ENCODE peak calls at places on chromosomes 7 and 10, in four cellular contexts. N is left ventricle myocardium inferior, H is transverse colon, P is OCI-LY7. U is an unnamed sample.

GRCh38 chr10:8520382-8520781 is 465.9 kb downstream of the GATA3 start:
- DNase-seq in P (no peak), H (no peak), N (no peak), U (no peak)

GRCh38 chr7:28748934-28749584 is 209.1 kb downstream of the TRIL start:
- DNase-seq in P (peak; percentile 5), N (no peak), H (no peak), U (no peak)

GRCh38 chr10:98028168-98028770 is 2.2 kb downstream of the CRTAC1 start:
- DNase-seq in P (peak; percentile 72), H (peak; percentile 57), N (peak; percentile 38), U (peak; percentile 14)

GRCh38 chr7:3927446-3928110 is 626.5 kb downstream of the SDK1 start:
- DNase-seq in P (no peak), H (no peak), N (no peak), U (no peak)

GRCh38 chr10:59283456-59284082 is 78.8 kb downstream of the FAM13C start:
- DNase-seq in N (no peak), P (no peak), H (no peak), U (no peak)

GRCh38 chr10:3786295-3786981 is 1.4 kb upstream of the KLF6 start:
- DNase-seq in N (no peak), P (peak; percentile 33), H (peak; percentile 51), U (no peak)

GRCh38 chr10:100828744-100829102 is 83.3 kb downstream of the PAX2 start:
- DNase-seq in P (peak; percentile 15), H (no peak), N (no peak), U (no peak)

GRCh38 chr7:10918093-10918590 is 55.5 kb upstream of the PHF14 start:
- DNase-seq in P (no peak), N (no peak), H (no peak), U (no peak)

GRCh38 chr10:689433-690226 is at the start of gene DIP2C:
- DNase-seq in N (peak; percentile 82), H (peak; percentile 67), P (no peak), U (peak; percentile 69)

GRCh38 chr7:140212100-140212881 is 35.5 kb upstream of the KDM7A start:
- DNase-seq in N (no peak), H (peak; percentile 84), P (no peak), U (no peak)

GRCh38 chr7:22821702-22822485 is 755 bp downstream of the TOMM7 start:
- DNase-seq in N (no peak), P (no peak), H (no peak), U (no peak)

GRCh38 chr10:89332092-89332633 is 4.4 kb downstream of the IFIT3 start:
- DNase-seq in H (no peak), P (peak; percentile 59), N (no peak), U (no peak)

GRCh38 chr7:139620676-139621344 is 97.3 kb downstream of the CLEC2L start:
- DNase-seq in N (no peak), P (peak; percentile 41), H (peak; percentile 49), U (no peak)

GRCh38 chr10:73248259-73248724 is 1.2 kb upstream of the DNAJC9 start:
- DNase-seq in P (peak; percentile 21), H (no peak), N (no peak), U (no peak)

GRCh38 chr10:48976208-48976607 is 36.6 kb upstream of the LRRC18 start:
- DNase-seq in P (peak; percentile 49), N (no peak), H (no peak), U (peak; percentile 14)

GRCh38 chr7:82443801-82444219 is 233 bp upstream of the CACNA2D1 start:
- DNase-seq in N (peak; percentile 88), H (peak; percentile 67), P (no peak), U (peak; percentile 83)

GRCh38 chr10:28331821-28332220 is 29.0 kb upstream of the MPP7 start:
- DNase-seq in P (peak; percentile 16), N (no peak), H (no peak), U (no peak)

GRCh38 chr7:63037242-63037641 is 961.4 kb upstream of the ZNF722 start:
- DNase-seq in H (no peak), P (no peak), N (no peak), U (no peak)

GRCh38 chr7:12053561-12053960 is 157.5 kb upstream of the TMEM106B start:
- DNase-seq in H (no peak), N (no peak), P (no peak), U (no peak)

GRCh38 chr7:106270122-106270977 is 14.4 kb downstream of the NAMPT start:
- DNase-seq in H (no peak), P (no peak), N (no peak), U (no peak)

GRCh38 chr7:22822486-22823141 is at the start of gene TOMM7:
- DNase-seq in P (peak; percentile 98), N (peak; percentile 90), H (peak; percentile 92), U (peak; percentile 81)

GRCh38 chr10:101285093-101285463 is 55.8 kb upstream of the LBX1 start:
- DNase-seq in P (no peak), H (no peak), N (no peak), U (no peak)

GRCh38 chr7:25775570-25775969 is 376.4 kb upstream of the NFE2L3 start:
- DNase-seq in H (no peak), P (no peak), N (no peak), U (no peak)

GRCh38 chr7:1015196-1015595 is 29.1 kb upstream of the GPR146 start:
- DNase-seq in H (no peak), N (no peak), P (no peak), U (no peak)

GRCh38 chr10:7417103-7417623 is 6.3 kb upstream of the SFMBT2 start:
- DNase-seq in N (no peak), P (peak; percentile 61), H (no peak), U (no peak)

GRCh38 chr10:9262770-9263169 is 1208.3 kb downstream of the GATA3 start:
- DNase-seq in P (no peak), N (no peak), H (no peak), U (no peak)

GRCh38 chr7:127250312-127251047 is 2.3 kb downstream of the GRM8 start:
- DNase-seq in N (no peak), P (peak; percentile 2), H (no peak), U (no peak)

GRCh38 chr7:129989466-129989865 is 36.7 kb upstream of the UBE2H start:
- DNase-seq in H (no peak), N (no peak), P (no peak), U (no peak)

GRCh38 chr7:129315916-129316315 is 91.1 kb downstream of the AHCYL2 start:
- DNase-seq in N (peak; percentile 42), P (no peak), H (no peak), U (peak; percentile 26)

GRCh38 chr7:129010075-129010474 is 44.8 kb downstream of the TNPO3 start:
- DNase-seq in N (no peak), H (no peak), P (peak; percentile 15), U (no peak)

GRCh38 chr7:422886-423225 is 96.8 kb downstream of the PDGFA start:
- DNase-seq in P (no peak), N (no peak), H (no peak), U (no peak)

GRCh38 chr10:133158756-133159610 is 1.0 kb upstream of the KNDC1 start:
- DNase-seq in N (no peak), H (no peak), P (no peak), U (no peak)

GRCh38 chr10:4771554-4772201 is 54.3 kb upstream of the AKR1E2 start:
- DNase-seq in H (no peak), N (no peak), P (no peak), U (no peak)

GRCh38 chr7:84021292-84021898 is 173.2 kb downstream of the SEMA3A start:
- DNase-seq in H (no peak), N (no peak), P (no peak), U (no peak)

GRCh38 chr7:84027678-84028077 is 166.9 kb downstream of the SEMA3A start:
- DNase-seq in P (no peak), N (no peak), H (no peak), U (no peak)

GRCh38 chr7:84025332-84025927 is 169.2 kb downstream of the SEMA3A start:
- DNase-seq in N (no peak), H (no peak), P (no peak), U (no peak)

GRCh38 chr7:84022009-84022408 is 172.6 kb downstream of the SEMA3A start:
- DNase-seq in N (no peak), H (no peak), P (no peak), U (no peak)

GRCh38 chr7:84022686-84023308 is 171.8 kb downstream of the SEMA3A start:
- DNase-seq in H (peak; percentile 19), P (no peak), N (no peak), U (no peak)
- H3K4me1 ChIP-seq in H (peaks cover 30% of the 10 kb centered on the region), P (no peaks in the 10 kb centered on the region), N (peaks cover 38% of the 10 kb centered on the region), U (no peaks in the 10 kb centered on the region)

DNA sequence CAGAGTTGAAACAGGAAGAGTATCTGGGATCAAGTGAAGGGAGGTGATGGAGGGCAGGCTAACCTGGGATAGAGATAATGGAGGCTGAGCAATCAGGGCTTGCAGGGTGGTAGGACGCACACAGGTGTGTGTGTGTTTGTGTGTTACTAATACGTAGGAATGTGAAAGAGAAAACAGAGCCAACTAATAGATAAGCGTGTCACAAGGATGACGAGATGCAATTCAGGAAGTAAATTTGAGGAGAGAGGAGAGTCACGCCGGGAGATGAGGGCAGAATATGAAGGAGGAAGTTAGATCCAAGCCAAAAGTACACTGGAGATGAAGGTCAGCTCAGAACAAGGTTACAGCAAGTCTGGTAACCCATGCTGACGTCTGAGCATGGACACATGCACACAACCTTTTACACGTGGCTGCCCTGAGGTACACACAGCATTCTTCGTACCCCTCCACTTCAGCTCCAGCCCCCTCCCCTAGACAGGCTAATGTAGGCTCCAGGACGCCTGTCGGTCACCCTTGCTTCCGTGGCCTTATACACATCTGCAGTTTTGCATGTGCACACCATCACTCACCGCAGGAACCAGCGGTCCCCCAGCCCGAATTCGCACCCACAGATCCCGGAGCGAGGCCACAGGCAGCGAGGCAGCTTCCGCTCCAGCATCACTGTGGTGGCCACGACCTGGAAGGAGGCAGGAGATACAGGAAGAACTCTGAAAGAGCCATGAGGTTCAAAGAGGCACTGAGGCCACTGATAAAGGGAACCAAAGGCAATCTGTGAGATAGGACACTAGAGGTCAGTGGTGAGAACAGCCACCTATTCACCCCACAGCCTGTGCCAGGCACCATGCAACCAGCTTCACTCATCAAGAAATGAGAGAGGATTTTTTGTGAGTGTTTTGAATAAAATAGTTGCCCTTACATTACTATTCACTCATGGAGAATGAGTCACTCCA is 23.7 kb upstream of the TRPV6 start:
- DNase-seq in P (peak; percentile 23), H (no peak), N (no peak), U (no peak)
- H3K27ac ChIP-seq in P (no peak overlapping the region), H (no peak overlapping the region), N (no peak overlapping the region), U (no peak overlapping the region)

GRCh38 chr7:155377071-155377836 is 79.6 kb downstream of the INSIG1 start:
- DNase-seq in H (no peak), P (no peak), N (no peak), U (no peak)

GRCh38 chr7:155380221-155380861 is 77.6 kb upstream of the EN2 start:
- DNase-seq in H (peak; percentile 74), N (peak; percentile 62), P (peak; percentile 68), U (peak; percentile 49)

GRCh38 chr7:155378959-155379871 is 78.7 kb upstream of the EN2 start:
- DNase-seq in H (no peak), N (no peak), P (no peak), U (no peak)

GRCh38 chr7:155378580-155378934 is 79.4 kb upstream of the EN2 start:
- DNase-seq in P (no peak), H (no peak), N (no peak), U (peak; percentile 13)

GRCh38 chr7:155377837-155378579 is 79.9 kb upstream of the EN2 start:
- DNase-seq in N (no peak), P (no peak), H (peak; percentile 22), U (no peak)
- H3K4me1 ChIP-seq in N (peaks cover 64% of the 10 kb centered on the region), P (no peaks in the 10 kb centered on the region), H (peaks cover 82% of the 10 kb centered on the region), U (peaks cover 12% of the 10 kb centered on the region)

DNA sequence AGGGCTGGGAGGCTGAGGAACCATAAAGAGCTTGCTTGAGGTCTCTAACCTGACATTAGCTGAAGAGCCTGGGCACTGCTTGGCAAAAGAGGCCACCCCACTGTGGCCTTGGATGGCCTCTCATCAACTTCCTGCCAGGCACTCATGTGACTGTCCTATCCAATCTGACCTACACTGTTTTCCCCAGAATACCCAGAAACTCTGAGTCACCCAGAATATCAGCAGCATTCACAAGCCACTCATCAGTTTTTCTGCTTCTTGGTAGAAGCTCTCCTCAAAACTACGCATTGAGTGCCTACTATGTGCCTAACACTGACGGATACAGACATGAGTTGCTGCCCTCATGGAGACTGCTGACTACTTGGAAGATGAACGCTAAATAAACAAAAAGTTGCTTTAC is 4.1 kb upstream of the NT5C2 start:
- DNase-seq in P (no peak), N (peak; percentile 41), H (no peak), U (no peak)
- H3K27ac ChIP-seq in P (no peak overlapping the region), N (peak overlapping the region; percentile 64), H (peak overlapping the region; percentile 41), U (no peak overlapping the region)

U was measured in prostate gland.